ENCODE peak calls at places on chromosomes 11 and 22, in nine cellular contexts. S, Y, B, E, Q, Z, A, X and T are unnamed samples.

GRCh38 chr22:31753005-31753633 is 700 bp upstream of the DEPDC5 start:
- DNase-seq in S (no peak), Y (peak; percentile 68), B (peak; percentile 54), E (no peak), Q (peak; percentile 37), Z (peak; percentile 64), A (no peak), X (peak; percentile 60), T (peak; percentile 56)

GRCh38 chr22:24407278-24407665 is 20.1 kb upstream of the ADORA2A start:
- DNase-seq in S (no peak), Y (peak; percentile 40), B (no peak), E (no peak), Q (no peak), Z (no peak), A (no peak), X (no peak), T (no peak)

GRCh38 chr22:36301851-36302250 is 48.9 kb downstream of the APOL1 start:
- DNase-seq in S (no peak), Y (no peak), B (no peak), E (peak; percentile 40), Q (no peak), Z (no peak), A (no peak), X (no peak), T (no peak)

GRCh38 chr11:16786131-16786530 is 47.7 kb downstream of the C11orf58 start:
- DNase-seq in S (no peak), Y (no peak), B (no peak), E (no peak), Q (no peak), Z (no peak), A (no peak), X (no peak), T (no peak)

GRCh38 chr11:45982656-45983470 is 60.4 kb downstream of the LARGE2 start:
- DNase-seq in S (no peak), Y (no peak), B (peak; percentile 65), E (peak; percentile 89), Q (peak; percentile 18), Z (no peak), A (no peak), X (peak; percentile 56), T (no peak)

GRCh38 chr22:36162127-36163034 is 1.8 kb upstream of the APOL3 start:
- DNase-seq in S (no peak), Y (no peak), B (no peak), E (no peak), Q (no peak), Z (no peak), A (peak; percentile 68), X (no peak), T (no peak)

GRCh38 chr11:83039566-83039965 is 32.1 kb downstream of the RAB30 start:
- DNase-seq in S (no peak), Y (no peak), B (no peak), E (peak; percentile 58), Q (no peak), Z (no peak), A (no peak), X (no peak), T (no peak)

GRCh38 chr11:130449996-130450419 is 1.6 kb downstream of the ADAMTS15 start:
- DNase-seq in S (no peak), Y (peak; percentile 89), B (no peak), E (peak; percentile 79), Q (peak; percentile 91), Z (no peak), A (no peak), X (no peak), T (no peak)